ENCODE peak calls at places on chromosomes 4 and X, in nine cellular contexts. One of them, this sample, is unnamed.

GRCh38 chr4:67678612-67679011 is 22.3 kb downstream of the UBA6 start:
- DNase-seq in Right ventricle myocardium inferior: no peak
- DNase-seq in activated CD4-positive, alpha-beta T cell treated with anti-CD3 and anti-CD28 coated beads, Interleukin-2, amount 10 ng/mL, durations not matched to agents 7 days and 5 days: no peak
- DNase-seq in stimulated activated CD4-positive, alpha-beta T cell treated with anti-CD3 and anti-CD28 coated beads, TNF-alpha, amount 100 ng/mL, for 1 hour: no peak
- DNase-seq in stromal cell of bone marrow: no peak
- DNase-seq in left lung: no peak
- DNase-seq in HTR-8/SVneo: no peak
- DNase-seq in mucosa of gallbladder: no peak
- DNase-seq in pulmonary artery endothelial cell: no peak
- DNase-seq in this sample: no peak

GRCh38 chr4:5128569-5128968 is 77.3 kb downstream of the STK32B start:
- DNase-seq in left lung: no peak
- DNase-seq in Right ventricle myocardium inferior: no peak
- DNase-seq in HTR-8/SVneo: no peak
- DNase-seq in stromal cell of bone marrow: no peak
- DNase-seq in activated CD4-positive, alpha-beta T cell treated with anti-CD3 and anti-CD28 coated beads, Interleukin-2, amount 10 ng/mL, durations not matched to agents 7 days and 5 days: no peak
- DNase-seq in mucosa of gallbladder: peak
- DNase-seq in pulmonary artery endothelial cell: no peak
- DNase-seq in stimulated activated CD4-positive, alpha-beta T cell treated with anti-CD3 and anti-CD28 coated beads, TNF-alpha, amount 100 ng/mL, for 1 hour: no peak
- DNase-seq in this sample: no peak

GRCh38 chrX:152932144-152932543 is 34.3 kb downstream of the ZNF185 start:
- DNase-seq in mucosa of gallbladder: no peak
- DNase-seq in HTR-8/SVneo: no peak
- DNase-seq in stromal cell of bone marrow: no peak
- DNase-seq in Right ventricle myocardium inferior: no peak
- DNase-seq in stimulated activated CD4-positive, alpha-beta T cell treated with anti-CD3 and anti-CD28 coated beads, TNF-alpha, amount 100 ng/mL, for 1 hour: no peak
- DNase-seq in pulmonary artery endothelial cell: no peak
- DNase-seq in activated CD4-positive, alpha-beta T cell treated with anti-CD3 and anti-CD28 coated beads, Interleukin-2, amount 10 ng/mL, durations not matched to agents 7 days and 5 days: no peak
- DNase-seq in left lung: peak
- DNase-seq in this sample: no peak

GRCh38 chr4:121370729-121371325 is 10.0 kb downstream of the QRFPR start:
- DNase-seq in left lung: no peak
- DNase-seq in Right ventricle myocardium inferior: no peak
- DNase-seq in activated CD4-positive, alpha-beta T cell treated with anti-CD3 and anti-CD28 coated beads, Interleukin-2, amount 10 ng/mL, durations not matched to agents 7 days and 5 days: peak
- DNase-seq in mucosa of gallbladder: peak
- DNase-seq in stromal cell of bone marrow: peak
- DNase-seq in pulmonary artery endothelial cell: no peak
- DNase-seq in HTR-8/SVneo: no peak
- DNase-seq in stimulated activated CD4-positive, alpha-beta T cell treated with anti-CD3 and anti-CD28 coated beads, TNF-alpha, amount 100 ng/mL, for 1 hour: no peak
- DNase-seq in this sample: no peak

GRCh38 chrX:152601848-152602616 is 35.7 kb upstream of the GABRQ start:
- DNase-seq in stromal cell of bone marrow: no peak
- DNase-seq in left lung: no peak
- DNase-seq in activated CD4-positive, alpha-beta T cell treated with anti-CD3 and anti-CD28 coated beads, Interleukin-2, amount 10 ng/mL, durations not matched to agents 7 days and 5 days: peak
- DNase-seq in mucosa of gallbladder: no peak
- DNase-seq in stimulated activated CD4-positive, alpha-beta T cell treated with anti-CD3 and anti-CD28 coated beads, TNF-alpha, amount 100 ng/mL, for 1 hour: no peak
- DNase-seq in pulmonary artery endothelial cell: no peak
- DNase-seq in HTR-8/SVneo: no peak
- DNase-seq in Right ventricle myocardium inferior: no peak
- DNase-seq in this sample: no peak

GRCh38 chrX:72276478-72276953 is 532 bp downstream of the RPS4X start:
- DNase-seq in stimulated activated CD4-positive, alpha-beta T cell treated with anti-CD3 and anti-CD28 coated beads, TNF-alpha, amount 100 ng/mL, for 1 hour: no peak
- DNase-seq in stromal cell of bone marrow: no peak
- DNase-seq in mucosa of gallbladder: no peak
- DNase-seq in Right ventricle myocardium inferior: no peak
- DNase-seq in activated CD4-positive, alpha-beta T cell treated with anti-CD3 and anti-CD28 coated beads, Interleukin-2, amount 10 ng/mL, durations not matched to agents 7 days and 5 days: no peak
- DNase-seq in HTR-8/SVneo: no peak
- DNase-seq in pulmonary artery endothelial cell: no peak
- DNase-seq in left lung: no peak
- DNase-seq in this sample: no peak

GRCh38 chr4:137531951-137532868 is at the start of gene PCDH18:
- DNase-seq in stimulated activated CD4-positive, alpha-beta T cell treated with anti-CD3 and anti-CD28 coated beads, TNF-alpha, amount 100 ng/mL, for 1 hour: no peak
- DNase-seq in pulmonary artery endothelial cell: no peak
- DNase-seq in HTR-8/SVneo: peak
- DNase-seq in left lung: peak
- DNase-seq in stromal cell of bone marrow: peak
- DNase-seq in activated CD4-positive, alpha-beta T cell treated with anti-CD3 and anti-CD28 coated beads, Interleukin-2, amount 10 ng/mL, durations not matched to agents 7 days and 5 days: peak
- DNase-seq in mucosa of gallbladder: peak
- DNase-seq in Right ventricle myocardium inferior: peak
- DNase-seq in this sample: no peak

GRCh38 chr4:119604266-119604665 is 24.3 kb downstream of the PDE5A start:
- DNase-seq in Right ventricle myocardium inferior: no peak
- DNase-seq in pulmonary artery endothelial cell: no peak
- DNase-seq in left lung: no peak
- DNase-seq in mucosa of gallbladder: no peak
- DNase-seq in stromal cell of bone marrow: no peak
- DNase-seq in activated CD4-positive, alpha-beta T cell treated with anti-CD3 and anti-CD28 coated beads, Interleukin-2, amount 10 ng/mL, durations not matched to agents 7 days and 5 days: no peak
- DNase-seq in stimulated activated CD4-positive, alpha-beta T cell treated with anti-CD3 and anti-CD28 coated beads, TNF-alpha, amount 100 ng/mL, for 1 hour: no peak
- DNase-seq in HTR-8/SVneo: no peak
- DNase-seq in this sample: no peak

GRCh38 chr4:117968606-117969005 is 65.7 kb upstream of the NDST3 start:
- DNase-seq in mucosa of gallbladder: no peak
- DNase-seq in left lung: no peak
- DNase-seq in stimulated activated CD4-positive, alpha-beta T cell treated with anti-CD3 and anti-CD28 coated beads, TNF-alpha, amount 100 ng/mL, for 1 hour: no peak
- DNase-seq in Right ventricle myocardium inferior: no peak
- DNase-seq in HTR-8/SVneo: no peak
- DNase-seq in pulmonary artery endothelial cell: no peak
- DNase-seq in activated CD4-positive, alpha-beta T cell treated with anti-CD3 and anti-CD28 coated beads, Interleukin-2, amount 10 ng/mL, durations not matched to agents 7 days and 5 days: no peak
- DNase-seq in stromal cell of bone marrow: no peak
- DNase-seq in this sample: no peak

GRCh38 chr4:121951570-121952110 is at the start of gene TRPC3:
- DNase-seq in activated CD4-positive, alpha-beta T cell treated with anti-CD3 and anti-CD28 coated beads, Interleukin-2, amount 10 ng/mL, durations not matched to agents 7 days and 5 days: peak
- DNase-seq in mucosa of gallbladder: no peak
- DNase-seq in Right ventricle myocardium inferior: peak
- DNase-seq in pulmonary artery endothelial cell: no peak
- DNase-seq in HTR-8/SVneo: peak
- DNase-seq in left lung: peak
- DNase-seq in stromal cell of bone marrow: no peak
- DNase-seq in stimulated activated CD4-positive, alpha-beta T cell treated with anti-CD3 and anti-CD28 coated beads, TNF-alpha, amount 100 ng/mL, for 1 hour: no peak
- DNase-seq in this sample: peak

GRCh38 chr4:94516067-94516466 is 64.3 kb downstream of the PDLIM5 start:
- DNase-seq in stimulated activated CD4-positive, alpha-beta T cell treated with anti-CD3 and anti-CD28 coated beads, TNF-alpha, amount 100 ng/mL, for 1 hour: no peak
- DNase-seq in left lung: no peak
- DNase-seq in Right ventricle myocardium inferior: no peak
- DNase-seq in activated CD4-positive, alpha-beta T cell treated with anti-CD3 and anti-CD28 coated beads, Interleukin-2, amount 10 ng/mL, durations not matched to agents 7 days and 5 days: no peak
- DNase-seq in HTR-8/SVneo: no peak
- DNase-seq in mucosa of gallbladder: no peak
- DNase-seq in stromal cell of bone marrow: peak
- DNase-seq in pulmonary artery endothelial cell: no peak
- DNase-seq in this sample: no peak